ENCODE peak calls at places on chromosome 6, in seven cellular contexts. Z is activated T-helper 1 cell treated with anti-CD3 and anti-CD28 coated beads, Interleukin-12 subunit alpha, Interleukin-12 subunit beta, Interleukin-2, Interleukin-4 antibody, amounts not matched to agents 30 ng/mL and 10 ng/mL and 1 ng/mL, durations not matched to agents 14 hours and 24 hours and 36 hours; Q is NCI-H1436; H is colonic mucosa; J is stimulated activated CD4-positive, alpha-beta T cell treated with anti-CD3 and anti-CD28 coated beads, Interleukin-12 subunit alpha, Interleukin-12 subunit beta, amount 100 ng/mL, for 48 hours; B is H54; N is naive B cell. G is an unnamed sample.
A peak's percentile ranks its signal among the peaks of the same experiment; 100 is the strongest.

GRCh38 chr6:131822119-131822518 is 14.3 kb downstream of the ENPP1 start:
- DNase-seq in Z (no peak), B (no peak), N (no peak), H (no peak), J (no peak), Q (no peak), G (no peak)

GRCh38 chr6:168570211-168570610 is 129.2 kb downstream of the SMOC2 start:
- DNase-seq in H (no peak), Z (no peak), B (no peak), J (no peak), Q (no peak), N (no peak), G (no peak)

GRCh38 chr6:131586544-131586943 is 13.5 kb downstream of the ARG1 start:
- DNase-seq in N (no peak), Q (no peak), J (no peak), B (no peak), H (no peak), Z (no peak), G (no peak)

GRCh38 chr6:148972481-148972880 is 225.7 kb downstream of the UST start:
- DNase-seq in H (peak; percentile 63), Q (peak; percentile 41), N (peak; percentile 71), Z (no peak), J (peak; percentile 7), B (no peak), G (peak; percentile 26)

GRCh38 chr6:98843274-98844243 is 9.2 kb downstream of the POU3F2 start:
- DNase-seq in N (no peak), H (no peak), Q (no peak), Z (no peak), B (no peak), J (no peak), G (no peak)

GRCh38 chr6:158324136-158324535 is 11.9 kb downstream of the TULP4 start:
- DNase-seq in Z (no peak), N (no peak), H (no peak), Q (no peak), B (no peak), J (no peak), G (no peak)

GRCh38 chr6:143884161-143884560 is 19.9 kb downstream of the ZC2HC1B start:
- DNase-seq in B (no peak), Q (no peak), N (no peak), H (no peak), J (no peak), Z (no peak), G (no peak)

GRCh38 chr6:87945181-87945580 is 102.5 kb upstream of the SPACA1 start:
- DNase-seq in N (no peak), Z (no peak), H (no peak), J (no peak), Q (no peak), B (no peak), G (no peak)

GRCh38 chr6:129117355-129117754 is 234.4 kb downstream of the LAMA2 start:
- DNase-seq in Q (no peak), Z (no peak), N (no peak), J (no peak), B (no peak), H (no peak), G (no peak)

GRCh38 chr6:138103876-138104275 is 3.3 kb downstream of the PERP start:
- DNase-seq in H (no peak), N (no peak), J (no peak), Q (peak; percentile 17), B (no peak), Z (no peak), G (no peak)

GRCh38 chr6:109793793-109794192 is 102.7 kb downstream of the FIG4 start:
- DNase-seq in Z (peak; percentile 5), H (peak; percentile 50), B (peak; percentile 28), Q (no peak), N (no peak), J (no peak), G (no peak)

GRCh38 chr6:106360989-106361430 is 493 bp downstream of the CRYBG1 start:
- DNase-seq in J (no peak), H (peak; percentile 41), N (peak; percentile 34), B (no peak), Z (no peak), Q (no peak), G (peak; percentile 63)

GRCh38 chr6:6752129-6752528 is 163.6 kb downstream of the LY86 start:
- DNase-seq in N (no peak), H (peak; percentile 41), Q (no peak), J (no peak), Z (no peak), B (no peak), G (no peak)

GRCh38 chr6:63844287-63844686 is 208.7 kb downstream of the PHF3 start:
- DNase-seq in Q (no peak), Z (no peak), N (no peak), H (no peak), J (no peak), B (no peak), G (no peak)

GRCh38 chr6:129215916-129216525 is 333.1 kb downstream of the LAMA2 start:
- DNase-seq in J (no peak), Z (no peak), B (no peak), H (no peak), Q (no peak), N (no peak), G (no peak)

GRCh38 chr6:158439255-158439654 is 120.6 kb upstream of the TMEM181 start:
- DNase-seq in B (no peak), Z (no peak), Q (no peak), N (peak; percentile 42), H (no peak), J (no peak), G (peak; percentile 86)

GRCh38 chr6:40631760-40632159 is 44.6 kb upstream of the LRFN2 start:
- DNase-seq in Z (no peak), J (no peak), H (no peak), Q (no peak), B (no peak), N (no peak), G (no peak)

GRCh38 chr6:35385457-35386202 is 43.3 kb downstream of the PPARD start:
- DNase-seq in N (no peak), Z (no peak), H (peak; percentile 27), B (no peak), J (no peak), Q (no peak), G (no peak)

GRCh38 chr6:17001188-17001587 is 100.7 kb upstream of the STMND1 start:
- DNase-seq in N (no peak), H (no peak), B (no peak), Q (no peak), J (no peak), Z (no peak), G (no peak)

GRCh38 chr6:18139935-18140621 is 14.8 kb downstream of the TPMT start:
- DNase-seq in J (no peak), Q (no peak), Z (no peak), N (no peak), B (no peak), H (peak; percentile 66), G (no peak)

GRCh38 chr6:104579464-104579863 is 280.3 kb downstream of the HACE1 start:
- DNase-seq in N (no peak), Z (no peak), H (no peak), Q (no peak), J (no peak), B (no peak), G (no peak)

GRCh38 chr6:34063641-34064040 is 82.2 kb downstream of the GRM4 start:
- DNase-seq in J (no peak), B (no peak), N (no peak), Q (no peak), Z (no peak), H (no peak), G (no peak)

GRCh38 chr6:16420715-16421461 is 182.5 kb downstream of the GMPR start:
- DNase-seq in J (peak; percentile 46), Q (no peak), B (no peak), H (no peak), N (peak; percentile 39), Z (peak; percentile 47), G (peak; percentile 68)

GRCh38 chr6:148367418-148368024 is 24.9 kb downstream of the SASH1 start:
- DNase-seq in H (peak; percentile 24), Q (no peak), N (no peak), Z (peak; percentile 6), B (peak; percentile 63), J (no peak), G (no peak)

GRCh38 chr6:71446084-71446869 is 157.7 kb downstream of the OGFRL1 start:
- DNase-seq in B (no peak), H (no peak), N (no peak), Q (no peak), J (no peak), Z (no peak), G (no peak)

GRCh38 chr6:31401403-31401802 is 2.0 kb upstream of the MICA start:
- DNase-seq in H (peak; percentile 60), Z (no peak), N (no peak), Q (no peak), J (no peak), B (no peak), G (no peak)

GRCh38 chr6:128204621-128205020 is 303.8 kb upstream of the THEMIS start:
- DNase-seq in Z (no peak), B (no peak), J (no peak), Q (no peak), H (no peak), N (no peak), G (no peak)

GRCh38 chr6:84897874-84898635 is 133.7 kb upstream of the TBX18 start:
- DNase-seq in N (no peak), J (no peak), H (no peak), B (peak; percentile 3), Z (no peak), Q (no peak), G (no peak)

GRCh38 chr6:160972111-160972510 is 19.5 kb upstream of the MAP3K4 start:
- DNase-seq in Z (no peak), B (peak; percentile 23), H (no peak), J (no peak), Q (no peak), N (no peak), G (no peak)